ENCODE peak calls at places on chromosomes 16 and 17, in ten cellular contexts. R is HCT116, P is K562, W is PC-9, U is neural progenitor cell, C is mammary epithelial cell, F is astrocyte, Q is fibroblast of lung, E is hepatocyte, J is GM12878. A is an unnamed sample.

GRCh38 chr17:1985686-1986085 is 39.4 kb downstream of the RTN4RL1 start:
- DNase-seq in R (no peak), P (no peak), W (no peak), U (no peak), C (no peak), F (no peak), Q (no peak), E (no peak), J (no peak), A (no peak)

GRCh38 chr16:27269300-27270150 is 953 bp upstream of the NSMCE1 start:
- DNase-seq in R (no peak), P (no peak), W (no peak), U (no peak), C (no peak), F (no peak), Q (no peak), E (no peak), J (no peak), A (no peak)

GRCh38 chr17:44374306-44375195 is 10.9 kb upstream of the FAM171A2 start:
- DNase-seq in R (no peak), P (peak; percentile 78), W (no peak), U (peak; percentile 53), C (no peak), F (no peak), Q (no peak), E (peak; percentile 64), J (no peak), A (no peak)

GRCh38 chr17:78324391-78325075 is 35.3 kb downstream of the SOCS3 start:
- DNase-seq in R (no peak), P (no peak), W (no peak), U (peak; percentile 62), C (no peak), F (peak; percentile 68), Q (peak; percentile 78), E (peak; percentile 78), J (no peak), A (peak; percentile 50)

GRCh38 chr17:72390675-72391501 is 270.1 kb downstream of the SOX9 start:
- DNase-seq in R (no peak), P (no peak), W (no peak), U (no peak), C (peak; percentile 86), F (peak; percentile 78), Q (peak; percentile 84), E (no peak), J (no peak), A (no peak)

GRCh38 chr17:39699818-39700147 is at the start of gene ERBB2:
- DNase-seq in R (peak; percentile 57), P (no peak), W (peak; percentile 66), U (peak; percentile 85), C (peak; percentile 74), F (peak; percentile 75), Q (peak; percentile 87), E (peak; percentile 88), J (no peak), A (peak; percentile 66)

GRCh38 chr16:84275562-84276151 is 19.0 kb upstream of the WFDC1 start:
- DNase-seq in R (no peak), P (no peak), W (no peak), U (no peak), C (no peak), F (no peak), Q (no peak), E (no peak), J (no peak), A (no peak)

GRCh38 chr16:57736419-57737281 is 1.1 kb downstream of the KATNB1 start:
- DNase-seq in R (no peak), P (peak; percentile 54), W (peak; percentile 55), U (peak; percentile 67), C (peak; percentile 59), F (peak; percentile 77), Q (peak; percentile 81), E (peak; percentile 83), J (no peak), A (peak; percentile 78)

GRCh38 chr16:48366165-48367093 is 18.8 kb downstream of the SIAH1 start:
- DNase-seq in R (peak; percentile 80), P (no peak), W (peak; percentile 48), U (peak; percentile 62), C (peak; percentile 85), F (peak; percentile 93), Q (peak; percentile 94), E (peak; percentile 73), J (peak; percentile 68), A (peak; percentile 78)

GRCh38 chr16:48365030-48365600 is 20.1 kb downstream of the SIAH1 start:
- DNase-seq in R (no peak), P (no peak), W (no peak), U (no peak), C (peak; percentile 37), F (no peak), Q (no peak), E (peak; percentile 44), J (no peak), A (no peak)

GRCh38 chr16:48367443-48368049 is 17.7 kb downstream of the SIAH1 start:
- DNase-seq in R (no peak), P (no peak), W (no peak), U (no peak), C (peak; percentile 27), F (no peak), Q (peak; percentile 14), E (no peak), J (no peak), A (no peak)

GRCh38 chr16:48369765-48370164 is 15.4 kb downstream of the SIAH1 start:
- DNase-seq in R (no peak), P (no peak), W (no peak), U (no peak), C (no peak), F (no peak), Q (peak; percentile 24), E (no peak), J (no peak), A (no peak)

GRCh38 chr16:48365601-48366164 is 19.5 kb downstream of the SIAH1 start:
- DNase-seq in R (peak; percentile 77), P (peak; percentile 89), W (peak; percentile 92), U (peak; percentile 95), C (peak; percentile 91), F (peak; percentile 74), Q (peak; percentile 83), E (peak; percentile 95), J (no peak), A (peak; percentile 93)
- TF ChIP-seq CTCF in R (no peak), P (peak; percentile 27), W (no peak), U (peak; percentile 17), C (peak; percentile 22), F (no peak), Q (no peak), E (peak; percentile 17), J (no peak), A (peak; percentile 19)

GRCh38 chr17:48600244-48601098 is 4.3 kb downstream of the HOXB6 start:
- DNase-seq in R (no peak), P (no peak), W (no peak), U (no peak), C (no peak), F (no peak), Q (no peak), E (peak; percentile 37), J (no peak), A (no peak)

GRCh38 chr17:48597775-48598631 is 4.4 kb upstream of the HOXB5 start:
- DNase-seq in R (no peak), P (no peak), W (no peak), U (peak; percentile 50), C (peak; percentile 47), F (no peak), Q (peak; percentile 46), E (peak; percentile 41), J (no peak), A (peak; percentile 33)

GRCh38 chr17:48598727-48599126 is 5.1 kb upstream of the HOXB5 start:
- DNase-seq in R (no peak), P (no peak), W (no peak), U (no peak), C (no peak), F (no peak), Q (no peak), E (no peak), J (no peak), A (no peak)

GRCh38 chr17:48601184-48601527 is 3.6 kb downstream of the HOXB6 start:
- DNase-seq in R (no peak), P (no peak), W (no peak), U (no peak), C (no peak), F (no peak), Q (no peak), E (no peak), J (no peak), A (no peak)

GRCh38 chr17:48599373-48599772 is 5.4 kb downstream of the HOXB6 start:
- DNase-seq in R (no peak), P (no peak), W (no peak), U (no peak), C (no peak), F (no peak), Q (no peak), E (no peak), J (no peak), A (no peak)
- TF ChIP-seq EZH2 in R (no peak), P (no peak), W (no peak), U (no peak), C (no peak), F (no peak), Q (no peak), E (no peak), J (no peak), A (no peak)

DNA sequence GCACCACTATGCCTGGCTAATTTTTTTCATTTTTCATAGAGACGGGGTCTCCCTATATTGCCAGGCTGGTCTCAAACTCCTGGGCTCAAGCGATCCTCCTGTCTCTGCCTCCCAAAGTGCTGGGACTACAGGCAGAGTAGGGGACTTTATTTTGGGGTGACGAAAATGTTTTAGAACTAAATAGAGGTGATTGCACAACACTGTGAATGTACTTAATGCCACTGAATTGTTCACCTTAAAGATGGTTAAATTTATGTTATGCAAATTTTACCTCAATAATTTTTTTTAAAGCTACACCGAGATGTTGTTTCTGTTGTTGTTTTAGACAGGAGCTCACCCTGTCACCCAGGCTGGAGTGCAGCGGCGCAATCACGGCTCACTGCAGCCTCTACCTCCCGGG is 111.9 kb upstream of the SEC14L1 start:
- DNase-seq in R (no peak), P (no peak), W (no peak), U (no peak), C (no peak), F (no peak), Q (no peak), E (no peak), J (no peak), A (no peak)
- H3K9me3 ChIP-seq in R (peaks cover 7% of the 10 kb centered on the region), P (peaks cover 7% of the 10 kb centered on the region), W (no peaks in the 10 kb centered on the region), U (no peaks in the 10 kb centered on the region), C (peaks cover 8% of the 10 kb centered on the region), F (peaks cover 9% of the 10 kb centered on the region), Q (no peaks in the 10 kb centered on the region), E (no peaks in the 10 kb centered on the region), J (peaks cover 3% of the 10 kb centered on the region), A (peaks cover 9% of the 10 kb centered on the region)

GRCh38 chr16:65667013-65667578 is 545.2 kb upstream of the CDH11 start:
- DNase-seq in R (no peak), P (no peak), W (no peak), U (peak; percentile 72), C (no peak), F (peak; percentile 31), Q (peak; percentile 52), E (peak; percentile 50), J (no peak), A (peak; percentile 65)
- TF ChIP-seq CTCF in R (no peak), P (peak; percentile 25), W (no peak), U (peak; percentile 49), C (peak; percentile 44), F (peak; percentile 7), Q (no peak), E (peak; percentile 35), J (no peak), A (peak; percentile 50)

GRCh38 chr17:45429338-45430005 is 3.2 kb downstream of the ARHGAP27 start:
- DNase-seq in R (no peak), P (no peak), W (no peak), U (peak; percentile 69), C (no peak), F (no peak), Q (no peak), E (peak; percentile 69), J (no peak), A (peak; percentile 33)
- TF ChIP-seq EZH2 in R (no peak), P (no peak), W (no peak), U (peak; percentile 98), C (no peak), F (peak; percentile 83), Q (peak; percentile 93), E (peak; percentile 84), J (no peak), A (peak; percentile 53)